ENCODE peak calls at places on chromosomes 12 and 14, in four cellular contexts. V, Q, C and A are unnamed samples.

GRCh38 chr14:93304771-93305170 is 28.1 kb downstream of the BTBD7 start:
- DNase-seq in Q (no peak), C (no peak), V (no peak), A (no peak)

GRCh38 chr12:32615441-32615840 is 63.7 kb upstream of the DNM1L start:
- DNase-seq in V (no peak), Q (no peak), C (no peak), A (no peak)

GRCh38 chr14:73818821-73819220 is 32.8 kb upstream of the PTGR2 start:
- DNase-seq in V (no peak), Q (no peak), C (no peak), A (no peak)

GRCh38 chr12:66061557-66062279 is 68.8 kb downstream of the LLPH start:
- DNase-seq in V (no peak), Q (no peak), C (no peak), A (no peak)

GRCh38 chr14:75884198-75884611 is 97.6 kb downstream of the TGFB3 start:
- DNase-seq in V (no peak), Q (no peak), C (no peak), A (no peak)

GRCh38 chr14:61341275-61342210 is 20.2 kb downstream of the PRKCH start:
- DNase-seq in Q (no peak), V (no peak), C (no peak), A (no peak)

GRCh38 chr14:53539489-53540126 is 386.5 kb upstream of the DDHD1 start:
- DNase-seq in C (peak), V (no peak), Q (peak), A (peak)

GRCh38 chr12:110505332-110505731 is 3.2 kb downstream of the RAD9B start:
- DNase-seq in Q (no peak), C (no peak), V (no peak), A (no peak)

GRCh38 chr12:293199-293598 is 30.6 kb upstream of the SLC6A13 start:
- DNase-seq in C (no peak), V (no peak), Q (no peak), A (no peak)

GRCh38 chr12:114579389-114579788 is 104.6 kb downstream of the TBX3 start:
- DNase-seq in V (no peak), C (no peak), Q (no peak), A (no peak)

GRCh38 chr12:30286345-30286926 is 409.2 kb downstream of the IPO8 start:
- DNase-seq in V (no peak), Q (no peak), C (no peak), A (no peak)

GRCh38 chr14:69137456-69138188 is 15.3 kb downstream of the DCAF5 start:
- DNase-seq in Q (no peak), C (no peak), V (no peak), A (no peak)

GRCh38 chr14:31391977-31392503 is 28.3 kb downstream of the HEATR5A start:
- DNase-seq in C (no peak), Q (no peak), V (no peak), A (no peak)

GRCh38 chr14:99055816-99056215 is 216.2 kb downstream of the BCL11B start:
- DNase-seq in Q (no peak), V (peak), C (no peak), A (no peak)

GRCh38 chr14:104388011-104388521 is 191.5 kb upstream of the C14orf180 start:
- DNase-seq in C (peak), Q (no peak), V (no peak), A (peak)

GRCh38 chr14:54188036-54188666 is 208.7 kb upstream of the CDKN3 start:
- DNase-seq in Q (no peak), C (no peak), V (no peak), A (no peak)

GRCh38 chr12:100345020-100345767 is 11.7 kb upstream of the SLC17A8 start:
- DNase-seq in C (no peak), Q (no peak), V (no peak), A (no peak)

GRCh38 chr14:34633697-34634096 is 3.7 kb upstream of the SNX6 start:
- DNase-seq in C (no peak), V (no peak), Q (no peak), A (no peak)

GRCh38 chr12:108822458-108823205 is 34.8 kb downstream of the SSH1 start:
- DNase-seq in V (no peak), C (no peak), Q (no peak), A (no peak)

GRCh38 chr14:39060818-39061437 is 42.1 kb downstream of the SEC23A start:
- DNase-seq in Q (no peak), V (no peak), C (no peak), A (no peak)

GRCh38 chr12:122691566-122691965 is 11.6 kb downstream of the HCAR2 start:
- DNase-seq in Q (no peak), C (no peak), V (no peak), A (no peak)

GRCh38 chr12:25025951-25026490 is 77.1 kb upstream of the BCAT1 start:
- DNase-seq in Q (no peak), C (no peak), V (no peak), A (no peak)

GRCh38 chr12:10213168-10214130 is 772 bp downstream of the GABARAPL1 start:
- DNase-seq in Q (peak), V (peak), C (peak), A (peak)

GRCh38 chr12:47417960-47418359 is 287.9 kb downstream of the RPAP3 start:
- DNase-seq in C (no peak), V (no peak), Q (no peak), A (no peak)

GRCh38 chr14:88323086-88323519 is at the start of gene KCNK10:
- DNase-seq in V (no peak), Q (no peak), C (no peak), A (no peak)

GRCh38 chr12:46893429-46893828 is 67.6 kb upstream of the SLC38A4 start:
- DNase-seq in C (no peak), Q (no peak), V (no peak), A (no peak)

GRCh38 chr12:25950329-25951115 is 8.0 kb upstream of the RASSF8 start:
- DNase-seq in Q (no peak), V (no peak), C (no peak), A (no peak)